ENCODE peak calls at places on chromosomes 5 and 9, in nine cellular contexts. F is ascending aorta, O is stomach, W is IMR-90, E is H9, G is fibroblast of lung, K is cardiac muscle cell, X is heart left ventricle, V is esophagus squamous epithelium. J is an unnamed sample.

GRCh38 chr9:95130484-95130883 is 187.0 kb downstream of the FANCC start:
- DNase-seq in F (no peak), O (no peak), W (no peak), E (peak), G (no peak), K (no peak), X (no peak), V (no peak), J (no peak)

GRCh38 chr5:31630931-31631330 is 8.0 kb upstream of the PDZD2 start:
- DNase-seq in F (no peak), O (no peak), W (no peak), E (no peak), G (no peak), K (peak), X (peak), V (no peak), J (no peak)

GRCh38 chr9:95920024-95920423 is 44.5 kb downstream of the ERCC6L2 start:
- DNase-seq in F (no peak), O (no peak), W (no peak), E (no peak), G (no peak), K (no peak), X (no peak), V (no peak), J (no peak)

GRCh38 chr5:77192444-77193050 is 17.9 kb upstream of the PDE8B start:
- DNase-seq in F (no peak), O (no peak), W (no peak), E (no peak), G (no peak), K (peak), X (no peak), V (no peak), J (no peak)

GRCh38 chr9:101791938-101792337 is 53.5 kb upstream of the GRIN3A start:
- DNase-seq in F (no peak), O (no peak), W (no peak), E (peak), G (peak), K (peak), X (no peak), V (no peak), J (peak)

GRCh38 chr9:22308177-22308576 is 138.4 kb upstream of the DMRTA1 start:
- DNase-seq in F (no peak), O (no peak), W (no peak), E (no peak), G (no peak), K (no peak), X (no peak), V (no peak), J (no peak)

GRCh38 chr5:147539053-147539452 is 29.2 kb upstream of the DPYSL3 start:
- DNase-seq in F (no peak), O (no peak), W (peak), E (no peak), G (peak), K (peak), X (no peak), V (no peak), J (no peak)

GRCh38 chr9:75239176-75239575 is 150.9 kb downstream of the OSTF1 start:
- DNase-seq in F (no peak), O (peak), W (peak), E (no peak), G (peak), K (peak), X (no peak), V (no peak), J (peak)

GRCh38 chr5:79842006-79842881 is 148.8 kb downstream of the MTX3 start:
- DNase-seq in F (no peak), O (no peak), W (no peak), E (no peak), G (no peak), K (no peak), X (no peak), V (no peak), J (no peak)

GRCh38 chr9:137025120-137025966 is 2.7 kb downstream of the ABCA2 start:
- DNase-seq in F (no peak), O (peak), W (no peak), E (peak), G (no peak), K (no peak), X (no peak), V (no peak), J (peak)

GRCh38 chr5:171757853-171758535 is 27.6 kb upstream of the SMIM23 start:
- DNase-seq in F (no peak), O (no peak), W (peak), E (no peak), G (peak), K (peak), X (no peak), V (no peak), J (no peak)

GRCh38 chr5:148653271-148653839 is 972 bp downstream of the HTR4 start:
- DNase-seq in F (no peak), O (no peak), W (no peak), E (no peak), G (no peak), K (no peak), X (no peak), V (no peak), J (no peak)

GRCh38 chr5:146716636-146717035 is 161.9 kb downstream of the PPP2R2B start:
- DNase-seq in F (no peak), O (no peak), W (peak), E (no peak), G (peak), K (peak), X (no peak), V (no peak), J (no peak)

DNA sequence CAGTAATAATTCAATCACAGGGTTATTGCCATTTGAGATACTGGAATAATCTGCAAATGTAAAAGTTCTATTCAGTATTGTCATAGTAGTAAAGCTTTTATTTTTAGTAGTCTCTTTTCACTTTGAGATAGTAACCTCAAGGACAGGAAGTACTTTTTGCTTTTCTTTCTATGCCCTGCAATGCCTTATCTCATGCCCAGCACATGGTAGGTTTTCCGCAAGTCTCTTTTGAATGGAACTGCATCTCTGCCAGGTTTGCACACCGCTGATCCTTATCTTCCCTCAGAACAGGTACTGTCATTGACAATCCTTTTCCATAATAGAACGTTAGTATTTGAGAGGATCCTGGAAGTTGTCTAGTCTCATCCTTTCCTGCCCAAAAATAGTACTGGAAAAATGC is 91.8 kb upstream of the IFNK start:
- DNase-seq in F (no peak), O (no peak), W (no peak), E (no peak), G (no peak), K (no peak), X (no peak), V (no peak), J (no peak)
- H3K27ac ChIP-seq in F (no peak), O (peak), W (no peak), E (no peak), G (no peak), K (no peak), X (no peak), V (no peak), J (no peak)

DNA sequence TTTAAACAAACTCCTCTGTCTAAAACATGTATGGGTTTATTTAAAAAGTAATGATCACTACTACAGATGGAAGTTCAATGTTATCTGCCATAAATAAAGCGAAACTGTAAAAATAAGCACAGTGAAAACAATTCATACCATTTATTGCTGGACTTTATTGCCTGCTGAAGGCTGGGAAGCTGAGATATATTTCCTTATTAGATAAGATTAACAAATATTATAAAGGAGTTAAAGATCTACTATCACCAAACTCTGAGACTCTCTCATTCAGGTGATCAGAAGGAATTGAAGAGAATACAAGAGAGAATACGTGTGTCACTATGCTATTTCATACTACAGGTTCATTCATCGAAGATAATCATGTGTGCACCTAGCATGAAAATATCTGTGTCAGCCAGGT is 190.9 kb upstream of the ATP10B start:
- DNase-seq in F (no peak), O (no peak), W (no peak), E (no peak), G (no peak), K (no peak), X (no peak), V (no peak), J (no peak)
- H3K27ac ChIP-seq in F (no peak), O (no peak), W (no peak), E (no peak), G (no peak), K (no peak), X (no peak), V (no peak), J (no peak)

GRCh38 chr9:115057559-115057958 is 60.4 kb downstream of the TNC start:
- DNase-seq in F (no peak), O (peak), W (peak), E (no peak), G (peak), K (peak), X (no peak), V (no peak), J (no peak)

GRCh38 chr9:115063058-115063850 is 54.7 kb downstream of the TNC start:
- DNase-seq in F (no peak), O (no peak), W (peak), E (no peak), G (peak), K (peak), X (no peak), V (no peak), J (no peak)

GRCh38 chr9:115058684-115059315 is 59.2 kb downstream of the TNC start:
- DNase-seq in F (no peak), O (no peak), W (peak), E (no peak), G (peak), K (peak), X (no peak), V (no peak), J (no peak)

GRCh38 chr9:115058175-115058574 is 59.8 kb downstream of the TNC start:
- DNase-seq in F (no peak), O (no peak), W (no peak), E (no peak), G (no peak), K (no peak), X (no peak), V (no peak), J (no peak)
- H3K27ac ChIP-seq in F (peak), O (no peak), W (no peak), E (no peak), G (no peak), K (no peak), X (no peak), V (no peak), J (no peak)

GRCh38 chr9:93217706-93218105 is 33.8 kb downstream of the WNK2 start:
- DNase-seq in F (no peak), O (peak), W (no peak), E (no peak), G (no peak), K (no peak), X (no peak), V (no peak), J (no peak)

GRCh38 chr9:93218161-93218560 is 34.2 kb downstream of the WNK2 start:
- DNase-seq in F (no peak), O (no peak), W (no peak), E (no peak), G (no peak), K (no peak), X (peak), V (no peak), J (no peak)

GRCh38 chr9:93212409-93212808 is 28.5 kb downstream of the WNK2 start:
- DNase-seq in F (no peak), O (no peak), W (no peak), E (no peak), G (no peak), K (no peak), X (no peak), V (no peak), J (no peak)

GRCh38 chr9:93218671-93219420 is 34.9 kb downstream of the WNK2 start:
- DNase-seq in F (no peak), O (no peak), W (no peak), E (no peak), G (no peak), K (no peak), X (no peak), V (no peak), J (no peak)

GRCh38 chr9:93216072-93216364 is 32.1 kb downstream of the WNK2 start:
- DNase-seq in F (no peak), O (no peak), W (no peak), E (no peak), G (no peak), K (no peak), X (no peak), V (no peak), J (no peak)
- H3K27ac ChIP-seq in F (no peak), O (no peak), W (no peak), E (no peak), G (no peak), K (no peak), X (no peak), V (no peak), J (no peak)

DNA sequence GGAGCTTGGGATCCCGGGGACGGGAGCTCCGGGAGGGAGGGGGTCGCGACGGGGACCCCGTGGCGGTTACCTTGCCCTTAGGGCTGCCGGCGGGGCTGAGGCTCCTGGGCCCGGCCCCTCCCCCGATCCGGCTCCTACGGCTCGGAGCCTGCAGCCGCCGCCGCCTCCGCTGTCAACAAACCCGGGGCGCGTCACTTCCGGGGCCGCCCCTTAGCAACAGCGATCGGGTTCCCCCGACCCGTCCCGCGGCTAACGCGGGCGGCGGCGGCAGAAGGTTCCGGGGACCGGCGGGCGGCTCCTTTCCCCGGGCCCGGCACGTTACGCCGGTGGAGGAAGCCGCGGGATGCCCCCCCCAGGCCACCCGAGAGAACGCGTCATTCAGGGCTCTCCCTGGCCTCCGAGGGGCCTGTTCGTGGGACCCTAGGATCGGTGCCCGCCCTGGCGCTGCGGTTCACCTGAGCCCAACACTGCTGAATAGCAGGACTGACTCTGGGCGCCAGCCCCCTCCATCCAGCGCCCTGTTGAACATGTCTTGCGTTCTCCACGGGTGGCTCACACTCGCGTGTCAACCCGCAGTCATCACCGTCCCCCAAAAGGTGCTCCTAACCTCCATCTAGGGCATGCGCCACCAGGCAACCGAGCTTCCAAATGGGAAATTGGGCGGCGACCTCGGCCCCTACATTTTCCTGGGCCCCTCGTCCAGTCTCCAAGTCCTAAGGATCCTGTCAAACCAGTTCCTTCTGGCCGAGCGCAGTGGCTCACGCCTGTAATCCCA is at the start of gene ZER1:
- DNase-seq in F (peak), O (peak), W (peak), E (peak), G (peak), K (peak), X (peak), V (peak), J (peak)
- H3K27ac ChIP-seq in F (peak), O (peak), W (peak), E (peak), G (peak), K (peak), X (peak), V (peak), J (peak)